ENCODE peak calls at places on chromosomes 2 and 18, in eight cellular contexts. H is stomach; R is heart right ventricle; W is pancreas; B is uterus; I is IMR-90; T is Panc1; P is CD8-positive, alpha-beta T cell. U is an unnamed sample.

GRCh38 chr2:46299365-46300263 is 2.4 kb downstream of the EPAS1 start:
- DNase-seq in T (no peak), P (no peak), W (peak; percentile 75), R (peak; percentile 74), B (peak; percentile 74), H (peak; percentile 75), I (peak; percentile 62), U (no peak)

GRCh38 chr2:109702250-109702985 is 88.3 kb downstream of the SOWAHC start:
- DNase-seq in R (no peak), P (no peak), B (no peak), H (no peak), I (peak; percentile 63), T (no peak), W (no peak), U (no peak)

GRCh38 chr2:238947920-238948710 is 100.2 kb downstream of the TWIST2 start:
- DNase-seq in W (no peak), R (peak; percentile 55), T (peak; percentile 56), I (peak; percentile 97), H (peak; percentile 25), B (peak; percentile 63), P (no peak), U (no peak)

GRCh38 chr2:165105911-165106310 is 97.9 kb downstream of the SCN3A start:
- DNase-seq in T (no peak), B (no peak), W (no peak), H (no peak), I (peak; percentile 30), P (no peak), R (no peak), U (no peak)

GRCh38 chr2:220936641-220937197 is 635.4 kb downstream of the EPHA4 start:
- DNase-seq in R (no peak), I (no peak), B (no peak), W (no peak), T (no peak), H (no peak), P (no peak), U (no peak)

GRCh38 chr2:59237311-59237710 is 996.2 kb upstream of the FANCL start:
- DNase-seq in P (no peak), I (no peak), T (no peak), R (no peak), H (no peak), W (no peak), B (no peak), U (no peak)

GRCh38 chr2:172647439-172647838 is 88.2 kb upstream of the RAPGEF4 start:
- DNase-seq in H (no peak), W (no peak), T (no peak), R (no peak), P (no peak), B (no peak), I (peak; percentile 87), U (no peak)

GRCh38 chr2:40364143-40364903 is 87.6 kb downstream of the SLC8A1 start:
- DNase-seq in R (no peak), P (no peak), H (no peak), W (no peak), T (no peak), I (peak; percentile 44), B (no peak), U (no peak)

GRCh38 chr18:78913830-78914585 is 65.6 kb upstream of the SALL3 start:
- DNase-seq in T (no peak), R (no peak), W (no peak), H (no peak), B (no peak), P (no peak), I (no peak), U (no peak)

GRCh38 chr2:33134764-33135560 is 188.2 kb downstream of the LTBP1 start:
- DNase-seq in I (no peak), T (no peak), B (no peak), W (no peak), P (no peak), R (no peak), H (no peak), U (no peak)
- H3K4me3 ChIP-seq in I (peak overlapping the region; percentile 74), T (peak overlapping the region; percentile 73), B (peak overlapping the region; percentile 24), W (no peak overlapping the region), P (no peak overlapping the region), R (peak overlapping the region; percentile 45), H (peak overlapping the region; percentile 40), U (no peak overlapping the region)

DNA sequence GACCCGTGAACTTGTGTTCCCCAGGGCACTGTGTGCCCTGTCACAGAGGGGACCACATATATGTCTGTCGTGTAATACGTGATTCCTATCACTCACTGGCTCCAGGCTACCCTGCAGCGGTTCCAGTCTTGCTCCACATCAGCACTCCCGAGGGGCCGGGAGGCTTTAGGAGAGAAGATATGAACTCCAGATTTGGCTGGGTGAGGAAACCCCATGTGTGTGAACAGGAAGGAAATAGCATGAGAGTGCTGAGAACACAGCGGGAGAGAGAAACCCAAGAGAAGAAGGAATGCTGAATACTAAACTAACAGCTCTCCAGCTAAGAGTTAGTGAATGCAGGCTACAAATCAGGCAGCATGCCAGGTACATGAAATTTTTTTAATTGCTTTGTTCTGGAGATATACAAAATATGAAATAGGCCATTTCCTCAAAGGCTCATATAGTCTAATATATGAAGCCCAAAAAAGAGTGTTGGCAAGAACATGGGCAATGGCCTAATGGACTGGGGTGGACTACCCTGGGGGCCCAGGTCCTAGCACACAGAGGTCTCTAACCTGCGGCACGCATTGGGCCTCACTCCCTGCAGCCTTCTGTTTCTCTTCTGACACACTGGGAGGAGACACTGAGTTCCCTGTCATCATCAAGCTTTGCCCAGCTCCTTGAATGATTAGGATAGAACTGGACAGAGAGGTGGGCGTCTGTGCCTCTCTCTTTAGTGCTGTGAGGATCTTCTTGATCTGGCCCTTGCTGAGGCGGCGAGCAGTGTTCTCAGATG is 372.8 kb upstream of the RAB6C start:
- DNase-seq in T (no peak), H (no peak), I (no peak), R (no peak), W (no peak), P (no peak), B (no peak), U (no peak)
- TF ChIP-seq CTCF in T (no peak), H (no peak), I (no peak), R (no peak), W (no peak), P (no peak), B (no peak), U (no peak)

GRCh38 chr18:65751145-65752085 is 603 bp downstream of the CDH7 start:
- DNase-seq in B (no peak), W (no peak), T (no peak), P (no peak), H (no peak), R (peak; percentile 5), I (no peak), U (no peak)
- H3K4me3 ChIP-seq in B (no peak overlapping the region), W (peak overlapping the region; percentile 23), T (no peak overlapping the region), P (no peak overlapping the region), H (no peak overlapping the region), R (peak overlapping the region; percentile 42), I (no peak overlapping the region), U (no peak overlapping the region)

GRCh38 chr2:3727397-3728045 is 24.1 kb downstream of the DCDC2C start:
- DNase-seq in W (no peak), I (no peak), T (no peak), R (no peak), P (no peak), B (no peak), H (no peak), U (no peak)
- TF ChIP-seq CTCF in W (no peak), I (no peak), T (no peak), R (no peak), P (no peak), B (no peak), H (no peak), U (no peak)

GRCh38 chr2:174599310-174599941 is 1.8 kb upstream of the WIPF1 start:
- DNase-seq in B (no peak), I (no peak), P (no peak), W (no peak), R (no peak), T (no peak), H (no peak), U (no peak)
- H3K4me3 ChIP-seq in B (no peak overlapping the region), I (no peak overlapping the region), P (peak overlapping the region; percentile 59), W (no peak overlapping the region), R (no peak overlapping the region), T (no peak overlapping the region), H (no peak overlapping the region), U (no peak overlapping the region)

GRCh38 chr2:44719564-44719963 is 221.9 kb upstream of the SIX3 start:
- DNase-seq in H (no peak), B (no peak), P (no peak), R (no peak), T (no peak), I (no peak), W (no peak), U (no peak)
- TF ChIP-seq CTCF in H (no peak), B (no peak), P (no peak), R (no peak), T (no peak), I (no peak), W (no peak), U (no peak)